ENCODE peak calls at places on chromosome 18, in five cellular contexts. R is transverse colon; S is activated CD8-positive, alpha-beta memory T cell treated with anti-CD3 and anti-CD28 coated beads, Interleukin-2, amount 50 U/mL, for 48 hours; C is GM06990; J is activated naive CD8-positive, alpha-beta T cell treated with anti-CD3 and anti-CD28 coated beads for 36 hours. U is an unnamed sample.

GRCh38 chr18:23573948-23574431 is 12.3 kb downstream of the NPC1 start:
- DNase-seq in R (no peak), J (no peak), S (no peak), C (no peak), U (no peak)

GRCh38 chr18:42508683-42509347 is 553.8 kb downstream of the PIK3C3 start:
- DNase-seq in J (no peak), S (no peak), R (no peak), C (no peak), U (no peak)

GRCh38 chr18:57353137-57353939 is 981 bp downstream of the ST8SIA3 start:
- DNase-seq in J (no peak), S (no peak), C (no peak), R (no peak), U (no peak)

GRCh38 chr18:43393174-43393573 is 115.9 kb upstream of the SYT4 start:
- DNase-seq in J (no peak), C (no peak), S (no peak), R (no peak), U (no peak)

GRCh38 chr18:49446481-49446880 is 14.0 kb downstream of the DYM start:
- DNase-seq in J (no peak), S (no peak), C (no peak), R (no peak), U (no peak)

GRCh38 chr18:31546476-31546875 is 45.2 kb upstream of the TTR start:
- DNase-seq in C (no peak), J (no peak), R (no peak), S (no peak), U (no peak)

GRCh38 chr18:5770176-5770575 is 125.1 kb downstream of the TMEM200C start:
- DNase-seq in C (no peak), R (no peak), J (no peak), S (no peak), U (no peak)

GRCh38 chr18:80171190-80171872 is 62.3 kb downstream of the ADNP2 start:
- DNase-seq in C (peak; percentile 43), S (peak; percentile 94), R (peak; percentile 50), J (peak; percentile 52), U (peak; percentile 69)

GRCh38 chr18:75208836-75209128 is 157 bp downstream of the PTGR3 start:
- DNase-seq in C (no peak), S (peak; percentile 72), J (no peak), R (no peak), U (peak; percentile 44)

GRCh38 chr18:2466978-2467377 is 104.3 kb downstream of the METTL4 start:
- DNase-seq in C (no peak), S (no peak), J (no peak), R (no peak), U (no peak)

GRCh38 chr18:47929681-47930085 is 776 bp downstream of the SMAD2 start:
- DNase-seq in C (no peak), J (no peak), S (no peak), R (no peak), U (no peak)

GRCh38 chr18:59988098-59988706 is 88.4 kb downstream of the PMAIP1 start:
- DNase-seq in J (peak; percentile 21), C (peak; percentile 46), S (peak; percentile 59), R (peak; percentile 46), U (no peak)